ENCODE peak calls at places on chromosomes 5 and 9, in eight cellular contexts. X is mesothelial cell of epicardium; Q is colonic mucosa; V is ascending aorta; M is omental fat pad; I is activated CD8-positive, alpha-beta T cell treated with anti-CD3 and anti-CD28 coated beads for 36 hours; E is breast epithelium; Y is neural progenitor cell. T is an unnamed sample.

GRCh38 chr9:16612627-16613026 is 257.8 kb downstream of the BNC2 start:
- DNase-seq in M (no peak), X (no peak), Y (no peak), V (no peak), E (no peak), Q (no peak), I (no peak), T (no peak)

GRCh38 chr9:38289486-38290275 is 102.8 kb upstream of the ALDH1B1 start:
- DNase-seq in Q (no peak), E (no peak), I (no peak), M (no peak), V (no peak), Y (no peak), X (no peak), T (no peak)

GRCh38 chr5:132369012-132369470 is 469 bp upstream of the SLC22A5 start:
- DNase-seq in X (no peak), Y (no peak), V (no peak), Q (no peak), I (no peak), E (no peak), M (no peak), T (no peak)

GRCh38 chr9:69389437-69389995 is 64.5 kb downstream of the ENTREP1 start:
- DNase-seq in E (no peak), X (no peak), V (no peak), Y (peak), M (no peak), Q (no peak), I (no peak), T (no peak)

GRCh38 chr5:36880761-36881160 is 4.2 kb downstream of the NIPBL start:
- DNase-seq in Y (no peak), X (no peak), E (no peak), I (no peak), M (no peak), Q (no peak), V (no peak), T (no peak)

GRCh38 chr5:44814761-44815160 is 6.0 kb downstream of the MRPS30 start:
- DNase-seq in E (no peak), M (no peak), X (no peak), V (no peak), Y (no peak), I (no peak), Q (no peak), T (no peak)

GRCh38 chr9:33721674-33722358 is 73.5 kb upstream of the PRSS3 start:
- DNase-seq in Y (peak), Q (peak), M (peak), X (peak), V (no peak), I (peak), E (peak), T (peak)

GRCh38 chr5:100790170-100790665 is 112.9 kb downstream of the ST8SIA4 start:
- DNase-seq in Q (no peak), M (no peak), I (no peak), X (no peak), Y (peak), E (no peak), V (no peak), T (no peak)

GRCh38 chr5:78628260-78629024 is 20.1 kb downstream of the LHFPL2 start:
- DNase-seq in E (no peak), Y (peak), I (no peak), V (no peak), M (no peak), Q (no peak), X (no peak), T (no peak)

GRCh38 chr5:57034517-57034916 is 82.6 kb upstream of the MIER3 start:
- DNase-seq in X (no peak), V (no peak), Q (no peak), I (no peak), E (no peak), Y (no peak), M (no peak), T (no peak)

GRCh38 chr5:76271836-76272235 is 131.2 kb upstream of the IQGAP2 start:
- DNase-seq in Y (no peak), E (no peak), M (no peak), V (no peak), Q (no peak), X (no peak), I (no peak), T (no peak)

GRCh38 chr5:154038241-154038603 is 488 bp downstream of the FAM114A2 start:
- DNase-seq in E (no peak), Q (peak), V (no peak), X (no peak), M (no peak), Y (no peak), I (peak), T (peak)

GRCh38 chr5:176793343-176793699 is 17.0 kb upstream of the UNC5A start:
- DNase-seq in Y (no peak), E (no peak), Q (no peak), V (no peak), I (no peak), X (no peak), M (no peak), T (no peak)

GRCh38 chr9:26243298-26243697 is 565.1 kb upstream of the TUSC1 start:
- DNase-seq in X (no peak), I (no peak), E (no peak), V (no peak), Y (no peak), M (no peak), Q (no peak), T (no peak)

GRCh38 chr5:76544268-76544926 is 78.8 kb downstream of the F2RL2 start:
- DNase-seq in Q (peak), Y (peak), E (no peak), M (no peak), I (peak), V (no peak), X (no peak), T (peak)

GRCh38 chr5:88671808-88672499 is 211.0 kb downstream of the MEF2C start:
- DNase-seq in Q (no peak), E (no peak), I (no peak), X (no peak), V (no peak), Y (peak), M (no peak), T (no peak)

GRCh38 chr5:133358271-133358670 is 254.1 kb downstream of the FSTL4 start:
- DNase-seq in I (no peak), E (no peak), Y (no peak), M (no peak), V (no peak), Q (no peak), X (peak), T (no peak)

GRCh38 chr5:126002222-126002897 is 420.8 kb upstream of the GRAMD2B start:
- DNase-seq in Q (peak), E (peak), X (no peak), Y (no peak), V (peak), M (no peak), I (no peak), T (no peak)

GRCh38 chr5:72245517-72246238 is 74.4 kb downstream of the MRPS27 start:
- DNase-seq in I (no peak), X (no peak), Y (peak), V (no peak), E (no peak), M (no peak), Q (no peak), T (no peak)

GRCh38 chr9:126482361-126483044 is 131.2 kb upstream of the LMX1B start:
- DNase-seq in Y (peak), E (no peak), V (peak), X (peak), Q (no peak), M (no peak), I (no peak), T (no peak)

GRCh38 chr9:4506490-4506889 is 16.2 kb downstream of the SLC1A1 start:
- DNase-seq in Q (no peak), I (no peak), X (no peak), E (no peak), Y (no peak), M (no peak), V (no peak), T (no peak)

GRCh38 chr5:135944967-135945560 is 9.7 kb downstream of the LECT2 start:
- DNase-seq in V (no peak), M (no peak), I (peak), X (peak), E (peak), Y (peak), Q (peak), T (peak)

GRCh38 chr9:33921967-33922895 is 105.3 kb downstream of the UBE2R2 start:
- DNase-seq in E (no peak), Q (no peak), Y (peak), I (peak), M (no peak), V (no peak), X (no peak), T (no peak)

GRCh38 chr5:171192111-171192510 is 116.9 kb upstream of the TLX3 start:
- DNase-seq in Q (no peak), X (no peak), I (no peak), M (no peak), V (no peak), E (no peak), Y (no peak), T (no peak)

GRCh38 chr5:113294341-113295110 is 140.3 kb downstream of the TSSK1B start:
- DNase-seq in X (peak), Q (peak), M (peak), E (peak), I (peak), Y (peak), V (peak), T (peak)

GRCh38 chr9:72065076-72065475 is 4.7 kb upstream of the C9orf57 start:
- DNase-seq in V (no peak), Y (no peak), M (no peak), I (no peak), Q (no peak), X (no peak), E (no peak), T (no peak)

GRCh38 chr5:82806513-82806912 is 270.7 kb downstream of the TMEM167A start:
- DNase-seq in M (no peak), X (no peak), Q (no peak), I (no peak), Y (no peak), E (no peak), V (no peak), T (no peak)

GRCh38 chr9:89806371-89807100 is 201.7 kb downstream of the GADD45G start:
- DNase-seq in X (peak), V (no peak), Q (no peak), Y (no peak), E (no peak), I (no peak), M (no peak), T (no peak)

DNA sequence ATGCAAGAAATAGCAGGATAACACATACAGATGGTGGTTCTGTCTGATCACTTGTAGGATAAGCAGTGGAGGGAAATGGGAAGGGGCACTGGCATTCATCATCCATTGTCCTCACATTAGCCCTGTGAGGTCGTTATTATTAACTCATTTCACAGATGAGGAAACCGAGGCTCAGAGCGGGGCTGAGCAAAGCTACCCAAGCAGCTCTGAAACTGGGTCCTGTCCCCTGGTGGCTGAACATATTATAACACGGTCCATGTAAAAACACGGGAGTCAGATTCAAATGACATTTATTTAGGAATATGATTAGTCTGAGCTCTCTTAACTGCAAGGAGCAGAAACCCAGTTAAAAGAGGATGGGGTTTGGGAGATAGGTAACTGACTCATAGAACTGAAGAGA is 43.1 kb downstream of the HRH2 start:
- DNase-seq in M (no peak), Q (no peak), E (no peak), X (no peak), Y (no peak), I (no peak), V (no peak), T (no peak)
- TF ChIP-seq CTCF in M (no peak), Q (no peak), E (peak), X (peak), Y (peak), I (peak), V (peak), T (peak)

DNA sequence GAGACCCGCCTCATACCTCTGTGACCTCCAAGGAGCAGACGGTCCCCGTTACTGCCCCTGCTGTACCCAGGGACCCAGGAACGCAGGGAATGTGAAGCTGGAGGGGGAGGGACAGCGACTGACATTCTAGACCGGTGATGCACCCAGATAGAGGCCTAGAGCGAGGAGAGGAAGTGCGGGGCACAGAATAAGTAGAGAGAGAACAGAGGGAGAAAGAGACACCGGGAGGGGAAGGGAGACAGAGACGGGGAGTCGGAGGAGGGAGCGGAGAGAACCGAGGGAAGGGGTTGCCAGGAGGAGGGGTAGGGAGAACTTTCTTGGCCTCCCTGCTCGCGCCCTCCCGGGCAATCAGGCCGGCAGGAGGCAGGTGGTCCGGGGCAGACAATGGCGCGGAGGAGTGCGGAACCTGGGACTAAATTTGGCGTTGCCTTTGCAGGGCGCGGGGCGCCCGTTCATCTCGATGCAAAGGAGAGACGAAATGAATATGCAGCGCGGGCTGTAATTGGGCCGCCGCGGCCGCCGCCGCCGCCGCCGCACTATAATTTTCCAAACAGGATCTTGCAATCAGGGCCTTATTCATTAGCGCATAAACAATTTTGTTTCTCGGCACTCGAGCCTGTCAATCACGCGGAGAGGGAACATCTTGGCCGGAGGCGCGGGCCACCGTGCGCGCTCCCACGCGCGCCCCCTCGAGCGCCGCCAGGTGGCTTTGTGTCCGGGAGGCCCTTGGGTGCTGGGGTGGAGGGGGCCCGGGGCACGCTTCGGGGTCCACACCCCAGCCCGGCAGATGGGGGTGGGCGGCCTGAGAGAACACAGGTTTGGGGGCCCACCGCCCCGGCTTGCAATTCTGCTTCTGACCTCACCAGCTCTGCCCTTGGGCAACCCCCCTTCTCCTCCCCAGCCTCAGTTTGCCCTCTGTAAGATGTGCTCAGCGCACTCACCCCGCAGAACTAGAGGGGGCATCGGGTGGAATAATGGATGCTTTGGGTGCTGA is 32.9 kb downstream of the NDUFA8 start:
- DNase-seq in E (no peak), Q (no peak), M (no peak), I (peak), X (no peak), Y (peak), V (no peak), T (no peak)
- TF ChIP-seq CTCF in E (no peak), Q (no peak), M (no peak), I (peak), X (no peak), Y (peak), V (no peak), T (peak)

GRCh38 chr9:21135736-21136135 is 5.9 kb downstream of the IFNW1 start:
- DNase-seq in I (no peak), Y (no peak), M (no peak), Q (no peak), X (no peak), V (no peak), E (no peak), T (no peak)
- TF ChIP-seq CTCF in I (no peak), Y (peak), M (no peak), Q (no peak), X (no peak), V (no peak), E (no peak), T (no peak)

GRCh38 chr5:137575847-137576246 is 76.7 kb upstream of the SPOCK1 start:
- DNase-seq in M (no peak), Q (no peak), E (no peak), Y (no peak), X (no peak), V (no peak), I (no peak), T (no peak)

GRCh38 chr5:137582218-137582617 is 83.1 kb upstream of the SPOCK1 start:
- DNase-seq in X (no peak), V (no peak), E (no peak), I (no peak), Q (no peak), Y (no peak), M (no peak), T (no peak)

GRCh38 chr5:137575211-137575610 is 76.1 kb upstream of the SPOCK1 start:
- DNase-seq in I (no peak), E (no peak), X (no peak), Q (no peak), Y (no peak), M (no peak), V (no peak), T (no peak)

GRCh38 chr5:137583129-137583528 is 84.0 kb upstream of the SPOCK1 start:
- DNase-seq in V (no peak), E (no peak), X (no peak), I (no peak), M (no peak), Q (no peak), Y (no peak), T (no peak)

GRCh38 chr5:137580030-137580429 is 80.9 kb upstream of the SPOCK1 start:
- DNase-seq in I (no peak), Y (peak), E (no peak), M (no peak), V (no peak), Q (no peak), X (no peak), T (no peak)
- TF ChIP-seq CTCF in I (no peak), Y (peak), E (no peak), M (no peak), V (no peak), Q (no peak), X (no peak), T (peak)

GRCh38 chr5:150272531-150272930 is 17.0 kb downstream of the CAMK2A start:
- DNase-seq in I (peak), Y (peak), Q (no peak), M (no peak), X (no peak), V (no peak), E (no peak), T (peak)
- TF ChIP-seq CTCF in I (no peak), Y (peak), Q (no peak), M (no peak), X (no peak), V (no peak), E (no peak), T (peak)

GRCh38 chr5:178590924-178591423 is 781 bp upstream of the COL23A1 start:
- DNase-seq in Y (no peak), X (no peak), Q (no peak), V (no peak), E (no peak), I (no peak), M (no peak), T (no peak)
- TF ChIP-seq CTCF in Y (no peak), X (peak), Q (no peak), V (no peak), E (no peak), I (peak), M (no peak), T (no peak)